ENCODE peak calls at places on chromosomes 4 and X, in five cellular contexts. C is CD4-positive, alpha-beta T cell; J is sigmoid colon; Z is ovary; N is fibroblast of lung. A is an unnamed sample.

GRCh38 chr4:7279902-7280301 is 87.6 kb downstream of the SORCS2 start:
- DNase-seq in C (no peak), J (no peak), Z (no peak), N (no peak), A (no peak)

GRCh38 chr4:156830356-156830755 is 141.2 kb downstream of the PDGFC start:
- DNase-seq in C (no peak), J (no peak), Z (no peak), N (peak), A (no peak)

GRCh38 chr4:181488926-181489325 is 754.3 kb upstream of the TENM3 start:
- DNase-seq in C (no peak), J (no peak), Z (no peak), N (no peak), A (no peak)

GRCh38 chr4:14742054-14742453 is 260.2 kb upstream of the CPEB2 start:
- DNase-seq in C (no peak), J (no peak), Z (no peak), N (no peak), A (no peak)

GRCh38 chr4:94803181-94803580 is 45.4 kb downstream of the BMPR1B start:
- DNase-seq in C (no peak), J (no peak), Z (no peak), N (no peak), A (no peak)

GRCh38 chrX:153875391-153876111 is 10.4 kb downstream of the L1CAM start:
- DNase-seq in C (peak), J (no peak), Z (peak), N (peak), A (peak)

GRCh38 chr4:152659806-152660205 is 20.0 kb downstream of the TMEM154 start:
- DNase-seq in C (no peak), J (no peak), Z (no peak), N (no peak), A (no peak)

GRCh38 chrX:40109288-40110008 is 11.7 kb upstream of the BCOR start:
- DNase-seq in C (no peak), J (peak), Z (peak), N (peak), A (no peak)

GRCh38 chrX:85419293-85419692 is 39.8 kb upstream of the POF1B start:
- DNase-seq in C (no peak), J (no peak), Z (no peak), N (no peak), A (no peak)

GRCh38 chr4:10030946-10031662 is 9.8 kb upstream of the SLC2A9 start:
- DNase-seq in C (no peak), J (no peak), Z (no peak), N (no peak), A (no peak)

GRCh38 chrX:87475793-87476192 is 41.8 kb upstream of the KLHL4 start:
- DNase-seq in C (no peak), J (no peak), Z (no peak), N (no peak), A (no peak)

GRCh38 chr4:15714616-15715015 is 11.8 kb downstream of the BST1 start:
- DNase-seq in C (no peak), J (no peak), Z (no peak), N (peak), A (no peak)

GRCh38 chr4:147138171-147138570 is 192.5 kb upstream of the TTC29 start:
- DNase-seq in C (no peak), J (no peak), Z (no peak), N (no peak), A (no peak)

GRCh38 chr4:2595436-2595835 is 59.0 kb downstream of the FAM193A start:
- DNase-seq in C (no peak), J (no peak), Z (no peak), N (peak), A (no peak)

GRCh38 chr4:139849219-139849618 is 183.6 kb downstream of the MGST2 start:
- DNase-seq in C (no peak), J (no peak), Z (no peak), N (no peak), A (no peak)

GRCh38 chr4:128854433-128854832 is 44.9 kb downstream of the JADE1 start:
- DNase-seq in C (no peak), J (no peak), Z (no peak), N (no peak), A (no peak)

GRCh38 chr4:53514509-53514908 is 76.8 kb downstream of the LNX1 start:
- DNase-seq in C (no peak), J (no peak), Z (no peak), N (no peak), A (no peak)

GRCh38 chr4:141802324-141802723 is 165.9 kb downstream of the IL15 start:
- DNase-seq in C (no peak), J (no peak), Z (no peak), N (peak), A (no peak)

GRCh38 chr4:144714166-144714565 is 68.2 kb downstream of the HHIP start:
- DNase-seq in C (no peak), J (no peak), Z (no peak), N (no peak), A (no peak)

GRCh38 chrX:18900401-18900976 is 83.4 kb downstream of the PHKA2 start:
- DNase-seq in C (no peak), J (no peak), Z (no peak), N (no peak), A (no peak)

A was measured in GM12892.